ENCODE peak calls at places on chromosomes 3 and 15, in seven cellular contexts. J is endothelial cell of umbilical vein; O is GM23338; Q is effector memory CD4-positive, alpha-beta T cell; N is H7; Z is GM23248; Y is choroid plexus epithelial cell. R is an unnamed sample.

GRCh38 chr3:138862924-138863775 is 28.4 kb upstream of the PIK3CB start:
- DNase-seq in J (peak), O (peak), Q (no peak), N (peak), Z (peak), Y (peak), R (no peak)

GRCh38 chr3:39260957-39261356 is 18.9 kb downstream of the CX3CR1 start:
- DNase-seq in J (peak), O (peak), Q (peak), N (peak), Z (peak), Y (peak), R (peak)

GRCh38 chr3:71721002-71721401 is 4.2 kb downstream of the EIF4E3 start:
- DNase-seq in J (no peak), O (no peak), Q (no peak), N (no peak), Z (no peak), Y (no peak), R (no peak)

GRCh38 chr3:172131746-172132145 is 92.4 kb downstream of the FNDC3B start:
- DNase-seq in J (no peak), O (no peak), Q (no peak), N (no peak), Z (no peak), Y (no peak), R (no peak)

GRCh38 chr3:122024800-122025199 is 2.8 kb upstream of the ILDR1 start:
- DNase-seq in J (no peak), O (no peak), Q (no peak), N (no peak), Z (no peak), Y (no peak), R (no peak)

GRCh38 chr15:61227269-61228024 is 1.7 kb downstream of the RORA start:
- DNase-seq in J (peak), O (peak), Q (no peak), N (peak), Z (peak), Y (peak), R (no peak)

GRCh38 chr3:11567516-11568467 is 75.9 kb downstream of the VGLL4 start:
- DNase-seq in J (peak), O (no peak), Q (no peak), N (peak), Z (peak), Y (peak), R (peak)

GRCh38 chr3:45123841-45124269 is 22.3 kb downstream of the CDCP1 start:
- DNase-seq in J (peak), O (no peak), Q (no peak), N (no peak), Z (peak), Y (peak), R (no peak)

GRCh38 chr3:55519016-55519415 is 31.9 kb upstream of the WNT5A start:
- DNase-seq in J (no peak), O (no peak), Q (no peak), N (no peak), Z (peak), Y (peak), R (no peak)

GRCh38 chr3:18740631-18741583 is 315.8 kb upstream of the SATB1 start:
- DNase-seq in J (no peak), O (no peak), Q (peak), N (no peak), Z (no peak), Y (no peak), R (no peak)

GRCh38 chr3:124297062-124297980 is 305.4 kb upstream of the ROPN1 start:
- DNase-seq in J (peak), O (no peak), Q (no peak), N (no peak), Z (no peak), Y (no peak), R (no peak)

GRCh38 chr3:72515915-72516314 is 332.3 kb downstream of the SHQ1 start:
- DNase-seq in J (no peak), O (no peak), Q (no peak), N (no peak), Z (peak), Y (no peak), R (no peak)

GRCh38 chr3:12180218-12180617 is 21.5 kb upstream of the TIMP4 start:
- DNase-seq in J (peak), O (no peak), Q (no peak), N (no peak), Z (peak), Y (peak), R (peak)

GRCh38 chr15:62124176-62124952 is 40.7 kb downstream of the C2CD4B start:
- DNase-seq in J (peak), O (no peak), Q (no peak), N (no peak), Z (no peak), Y (peak), R (no peak)

GRCh38 chr15:88894348-88894818 is 961 bp downstream of the HAPLN3 start:
- DNase-seq in J (peak), O (peak), Q (peak), N (peak), Z (peak), Y (peak), R (peak)

GRCh38 chr3:74661672-74662071 is 47.2 kb upstream of the CNTN3 start:
- DNase-seq in J (no peak), O (no peak), Q (no peak), N (no peak), Z (no peak), Y (peak), R (no peak)

GRCh38 chr3:41682996-41683395 is 278.9 kb downstream of the ULK4 start:
- DNase-seq in J (no peak), O (no peak), Q (no peak), N (no peak), Z (peak), Y (peak), R (no peak)

GRCh38 chr3:167691366-167691765 is 37.6 kb upstream of the WDR49 start:
- DNase-seq in J (no peak), O (no peak), Q (no peak), N (no peak), Z (no peak), Y (no peak), R (no peak)

GRCh38 chr3:114155370-114155821 is 23.5 kb downstream of the DRD3 start:
- DNase-seq in J (peak), O (peak), Q (no peak), N (no peak), Z (peak), Y (peak), R (no peak)

GRCh38 chr3:49173792-49174170 is 2.4 kb downstream of the KLHDC8B start:
- DNase-seq in J (no peak), O (no peak), Q (no peak), N (peak), Z (no peak), Y (peak), R (no peak)

GRCh38 chr3:167876603-167877325 is 141.2 kb downstream of the SERPINI1 start:
- DNase-seq in J (no peak), O (no peak), Q (no peak), N (no peak), Z (peak), Y (peak), R (no peak)

GRCh38 chr15:62847900-62848489 is 194.6 kb upstream of the TPM1 start:
- DNase-seq in J (peak), O (peak), Q (peak), N (peak), Z (peak), Y (peak), R (no peak)

GRCh38 chr3:71304684-71305083 is 278.8 kb downstream of the FOXP1 start:
- DNase-seq in J (peak), O (peak), Q (no peak), N (no peak), Z (peak), Y (peak), R (peak)

GRCh38 chr3:141348848-141349247 is 19.5 kb upstream of the ZBTB38 start:
- DNase-seq in J (no peak), O (no peak), Q (no peak), N (no peak), Z (no peak), Y (no peak), R (no peak)

GRCh38 chr15:31803388-31803884 is 226.9 kb upstream of the CHRNA7 start:
- DNase-seq in J (no peak), O (no peak), Q (no peak), N (no peak), Z (peak), Y (no peak), R (no peak)

GRCh38 chr3:69433938-69434263 is 48.0 kb upstream of the FRMD4B start:
- DNase-seq in J (no peak), O (no peak), Q (no peak), N (no peak), Z (no peak), Y (no peak), R (no peak)

GRCh38 chr3:14513566-14514322 is 26.4 kb downstream of the GRIP2 start:
- DNase-seq in J (no peak), O (no peak), Q (no peak), N (no peak), Z (no peak), Y (no peak), R (peak)

GRCh38 chr3:14511971-14512943 is 27.9 kb downstream of the GRIP2 start:
- DNase-seq in J (no peak), O (no peak), Q (no peak), N (no peak), Z (no peak), Y (no peak), R (peak)

GRCh38 chr3:14516738-14517345 is 23.3 kb downstream of the GRIP2 start:
- DNase-seq in J (no peak), O (no peak), Q (no peak), N (no peak), Z (no peak), Y (no peak), R (no peak)

GRCh38 chr3:14512944-14513332 is 27.2 kb downstream of the GRIP2 start:
- DNase-seq in J (no peak), O (no peak), Q (no peak), N (no peak), Z (no peak), Y (no peak), R (no peak)

DNA sequence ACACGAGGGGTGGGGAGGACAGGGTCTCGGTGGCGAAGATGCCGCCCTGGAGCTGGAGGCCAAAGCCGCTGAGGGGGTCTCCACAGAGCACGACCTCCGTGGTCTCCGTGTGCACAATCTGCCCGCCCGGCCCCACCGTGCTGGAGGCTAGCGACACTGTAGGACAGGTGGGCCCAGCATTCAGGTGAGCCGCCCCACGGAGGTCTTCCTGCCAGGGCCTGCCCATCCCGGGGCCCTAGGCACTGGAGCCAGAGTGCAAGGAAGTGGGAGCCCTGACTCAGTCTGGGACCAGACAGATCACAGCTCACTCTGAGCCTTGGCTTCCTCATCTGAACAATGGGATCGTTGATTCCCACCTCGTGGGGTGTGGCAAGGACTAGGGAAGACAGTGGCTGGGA is 25.8 kb downstream of the GRIP2 start:
- DNase-seq in J (no peak), O (peak), Q (no peak), N (no peak), Z (no peak), Y (no peak), R (peak)
- H3K4me3 ChIP-seq in J (no peak), O (no peak), Q (no peak), N (no peak), Z (no peak), Y (no peak), R (no peak)

DNA sequence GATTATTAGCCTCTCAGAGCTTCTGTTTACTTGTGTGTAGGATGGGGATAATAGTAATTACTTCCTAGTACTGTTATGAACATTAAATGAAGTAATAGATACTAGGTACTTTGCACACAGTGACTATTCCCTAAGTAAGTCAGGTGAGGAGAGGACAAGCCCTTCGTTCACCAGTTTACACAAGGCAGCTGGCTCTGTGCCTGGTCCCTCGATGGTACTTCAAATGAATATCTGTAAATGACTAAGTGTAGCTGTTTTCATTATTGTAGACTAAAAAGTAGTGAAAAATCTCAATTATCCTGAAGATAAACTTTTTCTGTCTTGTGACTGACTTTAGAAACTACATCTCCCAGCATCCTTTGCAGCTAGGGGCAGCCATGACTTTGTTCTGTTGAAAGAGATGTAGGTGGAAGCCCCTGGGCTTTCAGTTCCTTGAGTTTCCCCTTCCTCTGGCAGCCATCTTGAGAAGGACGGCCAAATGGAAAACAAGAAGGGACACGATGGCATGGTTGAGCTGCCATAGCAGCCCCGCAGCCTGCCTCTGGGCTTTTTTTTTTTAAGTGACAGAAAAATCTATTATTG is 11.7 kb upstream of the WNT7A start:
- DNase-seq in J (no peak), O (peak), Q (no peak), N (peak), Z (no peak), Y (peak), R (peak)
- H3K4me3 ChIP-seq in J (no peak), O (no peak), Q (no peak), N (no peak), Z (no peak), Y (no peak), R (no peak)

GRCh38 chr3:25472747-25473146 is 44.7 kb downstream of the RARB start:
- DNase-seq in J (no peak), O (no peak), Q (no peak), N (no peak), Z (no peak), Y (no peak), R (no peak)

GRCh38 chr3:25472153-25472552 is 44.1 kb downstream of the RARB start:
- DNase-seq in J (no peak), O (no peak), Q (no peak), N (no peak), Z (no peak), Y (no peak), R (no peak)

GRCh38 chr3:25469609-25470008 is 41.5 kb downstream of the RARB start:
- DNase-seq in J (no peak), O (no peak), Q (no peak), N (no peak), Z (no peak), Y (no peak), R (peak)

GRCh38 chr3:25473246-25473645 is 45.2 kb downstream of the RARB start:
- DNase-seq in J (no peak), O (no peak), Q (no peak), N (no peak), Z (peak), Y (no peak), R (no peak)

DNA sequence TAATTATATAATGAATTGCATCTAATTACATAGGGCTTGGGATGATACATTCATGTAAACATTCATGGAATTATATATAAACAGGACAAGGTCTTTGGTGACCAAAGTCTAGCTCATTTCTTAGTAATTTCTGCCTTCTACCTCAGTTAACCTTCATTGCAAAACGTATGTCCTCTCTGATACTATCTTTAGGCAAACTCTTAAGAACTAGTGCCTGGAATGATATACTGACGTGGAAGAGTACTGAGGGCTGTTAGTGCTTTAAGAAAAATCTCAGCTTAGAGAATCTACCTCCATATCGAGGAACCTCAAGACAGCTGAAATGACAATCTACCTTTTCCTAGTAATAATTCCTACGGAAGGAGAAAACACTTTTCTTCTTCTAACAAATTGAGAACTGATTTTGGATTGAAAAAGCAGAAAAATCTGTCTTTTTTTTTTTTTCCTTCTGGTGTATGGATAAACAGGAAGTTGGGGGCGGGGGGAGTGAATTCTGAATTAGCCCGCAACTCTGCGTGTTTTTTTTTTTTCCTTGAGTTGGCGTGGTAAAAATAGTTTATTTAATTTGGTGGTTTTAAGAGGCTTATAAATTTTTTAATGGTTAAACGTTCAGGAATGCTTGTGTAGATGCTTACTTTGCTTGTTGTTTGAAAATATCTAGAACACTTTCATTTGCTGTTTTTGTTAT is 43.2 kb downstream of the RARB start:
- DNase-seq in J (peak), O (no peak), Q (no peak), N (no peak), Z (no peak), Y (peak), R (no peak)
- H3K4me3 ChIP-seq in J (no peak), O (no peak), Q (no peak), N (no peak), Z (no peak), Y (peak), R (peak)

GRCh38 chr15:39267685-39268084 is 313.2 kb upstream of the THBS1 start:
- DNase-seq in J (peak), O (no peak), Q (no peak), N (no peak), Z (no peak), Y (peak), R (no peak)
- H3K4me3 ChIP-seq in J (no peak), O (no peak), Q (no peak), N (no peak), Z (no peak), Y (no peak), R (no peak)

GRCh38 chr3:105503191-105503593 is 136.5 kb downstream of the ALCAM start:
- DNase-seq in J (no peak), O (no peak), Q (no peak), N (no peak), Z (no peak), Y (peak), R (no peak)
- H3K4me3 ChIP-seq in J (no peak), O (no peak), Q (no peak), N (no peak), Z (no peak), Y (no peak), R (no peak)

DNA sequence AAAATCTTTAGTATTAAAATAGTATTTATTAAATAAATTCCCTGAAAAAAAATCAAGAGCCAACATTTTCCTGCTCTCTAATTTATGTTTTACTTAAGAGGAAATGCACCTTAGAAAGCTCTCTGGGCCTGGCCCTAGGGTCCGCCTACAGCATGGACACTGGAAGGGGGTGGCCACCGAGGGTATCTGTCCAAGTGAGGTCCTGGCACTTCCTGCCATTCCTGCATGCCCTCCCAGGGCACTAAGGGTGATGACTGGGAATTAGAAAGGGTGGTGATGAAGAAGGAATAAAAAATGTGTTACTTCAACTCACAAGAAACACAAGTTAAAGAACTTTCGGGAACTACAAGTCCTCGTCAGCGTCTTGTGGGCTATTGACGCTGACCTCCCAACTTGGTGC is 92.8 kb downstream of the MAGI1 start:
- DNase-seq in J (no peak), O (no peak), Q (no peak), N (no peak), Z (no peak), Y (no peak), R (no peak)
- H3K4me3 ChIP-seq in J (no peak), O (no peak), Q (no peak), N (no peak), Z (no peak), Y (no peak), R (no peak)

GRCh38 chr15:49664706-49665105 is 43.9 kb downstream of the DTWD1 start:
- DNase-seq in J (no peak), O (no peak), Q (no peak), N (no peak), Z (no peak), Y (no peak), R (no peak)
- H3K4me3 ChIP-seq in J (no peak), O (no peak), Q (no peak), N (no peak), Z (no peak), Y (no peak), R (no peak)

GRCh38 chr3:196141866-196142673 is 60.2 kb upstream of the TFRC start:
- DNase-seq in J (no peak), O (no peak), Q (no peak), N (no peak), Z (no peak), Y (no peak), R (no peak)
- H3K4me3 ChIP-seq in J (no peak), O (no peak), Q (no peak), N (no peak), Z (no peak), Y (no peak), R (no peak)

GRCh38 chr15:52020253-52021085 is 1.4 kb downstream of the MAPK6 start:
- DNase-seq in J (peak), O (no peak), Q (no peak), N (peak), Z (peak), Y (peak), R (no peak)

GRCh38 chr15:52019394-52020252 is 604 bp downstream of the MAPK6 start:
- DNase-seq in J (peak), O (peak), Q (peak), N (peak), Z (peak), Y (peak), R (peak)

GRCh38 chr15:52018693-52019393 is at the start of gene MAPK6:
- DNase-seq in J (peak), O (peak), Q (peak), N (peak), Z (peak), Y (peak), R (peak)

GRCh38 chr15:52021128-52021671 is 2.2 kb downstream of the MAPK6 start:
- DNase-seq in J (peak), O (peak), Q (peak), N (peak), Z (peak), Y (peak), R (no peak)

DNA sequence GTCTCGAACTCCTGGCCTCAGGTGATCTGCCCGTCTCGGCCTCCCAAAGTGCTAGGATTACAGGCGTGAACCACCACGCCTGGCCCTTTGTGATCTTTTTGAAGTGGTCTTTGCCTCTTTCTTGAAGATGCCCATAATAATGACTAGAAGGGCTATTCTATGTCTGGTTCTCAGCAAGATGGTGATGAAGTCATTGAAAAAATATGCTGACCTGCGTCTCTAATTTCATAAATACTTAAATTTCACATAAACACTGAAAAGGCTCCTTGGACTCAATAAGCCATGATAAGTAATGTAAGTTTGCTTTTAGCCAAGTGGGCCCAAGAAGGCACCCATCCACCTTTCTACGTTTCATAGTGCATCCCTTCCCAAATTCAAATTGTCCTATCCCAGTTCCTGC is 775 bp upstream of the MAPK6 start:
- DNase-seq in J (no peak), O (no peak), Q (no peak), N (no peak), Z (peak), Y (peak), R (no peak)
- H3K4me3 ChIP-seq in J (no peak), O (peak), Q (peak), N (no peak), Z (peak), Y (no peak), R (peak)

GRCh38 chr3:157913751-157914150 is 192.5 kb downstream of the SHOX2 start:
- DNase-seq in J (no peak), O (no peak), Q (no peak), N (no peak), Z (peak), Y (peak), R (no peak)
- H3K4me3 ChIP-seq in J (no peak), O (no peak), Q (no peak), N (no peak), Z (no peak), Y (no peak), R (no peak)

R was measured in tibial artery.